ENCODE peak calls at places on chromosomes 2 and 18, in six cellular contexts. A is cardiac muscle cell, U is Peyer's patch, Z is sigmoid colon, J is IMR-90, I is lower lobe of right lung. C is an unnamed sample. For H3K9me3, the result is how much of the 10 kb centered on the place peaks cover.

GRCh38 chr18:79260510-79260909 is 135.2 kb upstream of the NFATC1 start:
- DNase-seq in A (no peak), U (no peak), Z (no peak), J (no peak), I (no peak), C (no peak)

GRCh38 chr18:23422751-23423418 is 30.2 kb upstream of the RIOK3 start:
- DNase-seq in A (peak), U (peak), Z (no peak), J (peak), I (peak), C (no peak)

GRCh38 chr2:238433941-238434845 is 7.5 kb downstream of the ASB1 start:
- DNase-seq in A (peak), U (no peak), Z (no peak), J (peak), I (no peak), C (no peak)

GRCh38 chr2:216319771-216320170 is 52.5 kb downstream of the MARCHF4 start:
- DNase-seq in A (no peak), U (no peak), Z (no peak), J (peak), I (no peak), C (no peak)

GRCh38 chr18:13216732-13217465 is 1.7 kb upstream of the LDLRAD4 start:
- DNase-seq in A (no peak), U (no peak), Z (peak), J (no peak), I (no peak), C (peak)

GRCh38 chr2:95287806-95288205 is 9.3 kb upstream of the KCNIP3 start:
- DNase-seq in A (no peak), U (no peak), Z (no peak), J (no peak), I (no peak), C (no peak)

GRCh38 chr18:59631583-59632181 is 65.5 kb downstream of the CCBE1 start:
- DNase-seq in A (peak), U (no peak), Z (no peak), J (peak), I (no peak), C (no peak)

GRCh38 chr18:12426924-12427323 is 19.2 kb downstream of the PRELID3A start:
- DNase-seq in A (no peak), U (no peak), Z (no peak), J (no peak), I (no peak), C (no peak)

GRCh38 chr18:74942319-74942910 is 266.5 kb downstream of the PTGR3 start:
- DNase-seq in A (no peak), U (no peak), Z (no peak), J (peak), I (no peak), C (peak)

GRCh38 chr2:240988146-240988545 is 10.3 kb upstream of the SNED1 start:
- DNase-seq in A (no peak), U (no peak), Z (peak), J (peak), I (no peak), C (no peak)

GRCh38 chr2:54166121-54166773 is 50.8 kb downstream of the ACYP2 start:
- DNase-seq in A (no peak), U (no peak), Z (no peak), J (peak), I (no peak), C (no peak)

GRCh38 chr18:36658611-36659010 is 170.2 kb downstream of the TPGS2 start:
- DNase-seq in A (no peak), U (no peak), Z (no peak), J (no peak), I (no peak), C (no peak)

GRCh38 chr2:225056330-225057073 is 14.2 kb upstream of the DOCK10 start:
- DNase-seq in A (no peak), U (no peak), Z (no peak), J (peak), I (no peak), C (no peak)

GRCh38 chr2:158269143-158269542 is 167.5 kb downstream of the UPP2 start:
- DNase-seq in A (no peak), U (no peak), Z (no peak), J (no peak), I (no peak), C (no peak)

DNA sequence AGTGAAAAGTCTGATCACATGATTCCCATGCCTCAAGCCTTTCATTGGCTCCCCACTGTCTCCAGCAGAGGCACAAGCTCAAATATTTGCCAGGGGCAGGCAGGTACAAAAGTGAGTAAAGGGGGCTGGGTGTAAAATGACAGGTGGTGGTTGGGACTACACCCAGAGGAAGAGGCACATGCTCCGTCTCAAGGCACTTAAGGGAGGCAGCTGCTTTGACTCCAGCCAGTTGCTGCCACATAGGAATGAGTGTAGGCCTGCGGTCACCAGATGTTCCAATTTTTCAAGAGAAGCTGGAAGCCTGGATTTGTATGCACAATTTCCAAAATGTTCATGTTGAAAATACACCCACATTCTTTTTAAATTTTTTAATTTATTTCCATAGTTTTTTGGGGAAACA is 164.4 kb downstream of the UPP2 start:
- DNase-seq in A (no peak), U (no peak), Z (no peak), J (no peak), I (no peak), C (no peak)
- H3K9me3 ChIP-seq in A (under half), U (under half), Z (under half), J (under half), I (under half), C (under half)

DNA sequence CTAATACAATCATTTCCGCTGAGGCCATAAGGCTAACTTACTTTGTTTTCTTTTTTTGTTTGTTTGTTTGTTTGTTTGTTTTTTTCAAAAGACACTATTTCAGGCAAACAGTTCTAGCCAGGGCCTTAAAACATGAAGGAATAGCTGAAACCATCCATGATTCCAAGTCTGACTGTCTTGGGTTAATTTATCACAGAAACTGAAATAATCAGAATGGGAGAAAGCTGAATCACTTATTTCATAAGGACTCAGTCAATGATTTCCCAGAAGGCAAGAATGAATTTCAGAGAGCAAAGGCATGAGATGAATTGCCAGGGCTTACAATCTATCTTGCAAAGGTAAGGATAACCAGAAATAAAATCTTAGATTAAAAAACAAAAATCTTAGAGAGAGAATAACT is 1315.1 kb downstream of the SUCLG1 start:
- DNase-seq in A (no peak), U (no peak), Z (no peak), J (no peak), I (no peak), C (no peak)
- H3K9me3 ChIP-seq in A (under half), U (under half), Z (under half), J (under half), I (under half), C (under half)

GRCh38 chr2:84478867-84479266 is 19.8 kb upstream of the SUCLG1 start:
- DNase-seq in A (no peak), U (no peak), Z (no peak), J (no peak), I (no peak), C (no peak)
- H3K9me3 ChIP-seq in A (under half), U (under half), Z (under half), J (under half), I (under half), C (under half)

GRCh38 chr2:127377262-127377661 is 10.5 kb downstream of the MAP3K2 start:
- DNase-seq in A (no peak), U (no peak), Z (no peak), J (peak), I (no peak), C (no peak)

GRCh38 chr2:127373362-127374083 is 14.3 kb downstream of the MAP3K2 start:
- DNase-seq in A (no peak), U (no peak), Z (no peak), J (no peak), I (no peak), C (no peak)

GRCh38 chr2:127371037-127371436 is 16.7 kb downstream of the MAP3K2 start:
- DNase-seq in A (no peak), U (no peak), Z (no peak), J (no peak), I (no peak), C (no peak)

GRCh38 chr2:127379712-127380355 is 7.9 kb downstream of the MAP3K2 start:
- DNase-seq in A (no peak), U (no peak), Z (no peak), J (no peak), I (no peak), C (no peak)

DNA sequence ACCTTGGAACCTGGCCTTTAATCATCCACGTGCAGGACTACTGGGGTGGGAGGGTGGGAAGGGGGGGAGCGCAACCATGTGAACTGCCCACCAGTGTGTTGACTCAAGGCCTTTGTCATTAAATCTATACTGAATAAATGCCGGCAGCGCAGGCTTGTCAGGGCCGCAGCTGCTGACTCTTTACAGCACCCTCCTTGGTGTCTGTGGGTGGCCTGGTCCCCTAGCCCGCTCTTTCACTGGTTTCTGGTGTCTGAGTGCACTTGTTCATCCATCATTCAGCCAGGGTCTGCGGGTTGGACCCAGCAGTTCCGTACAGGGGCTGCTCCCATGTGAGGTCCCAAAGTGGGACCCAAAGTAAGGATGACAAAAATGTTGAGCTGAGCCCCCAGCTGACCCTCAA is 11.5 kb downstream of the MAP3K2 start:
- DNase-seq in A (no peak), U (no peak), Z (no peak), J (no peak), I (no peak), C (no peak)
- H3K9me3 ChIP-seq in A (under half), U (under half), Z (under half), J (under half), I (under half), C (under half)

GRCh38 chr2:234932591-234933168 is 19.1 kb upstream of the SH3BP4 start:
- DNase-seq in A (no peak), U (no peak), Z (no peak), J (no peak), I (no peak), C (no peak)
- H3K9me3 ChIP-seq in A (under half), U (under half), Z (under half), J (under half), I (under half), C (under half)

GRCh38 chr2:89845532-89845931 is 1154.1 kb downstream of the RPIA start:
- DNase-seq in A (no peak), U (no peak), Z (no peak), J (no peak), I (no peak), C (no peak)

GRCh38 chr2:89849731-89850130 is 1158.3 kb downstream of the RPIA start:
- DNase-seq in A (no peak), U (no peak), Z (no peak), J (no peak), I (no peak), C (no peak)

GRCh38 chr2:89848763-89849162 is 1157.3 kb downstream of the RPIA start:
- DNase-seq in A (no peak), U (no peak), Z (no peak), J (no peak), I (no peak), C (no peak)

GRCh38 chr2:89850481-89850880 is 1159.0 kb downstream of the RPIA start:
- DNase-seq in A (no peak), U (no peak), Z (no peak), J (no peak), I (no peak), C (no peak)

GRCh38 chr2:89848114-89848513 is 1156.6 kb downstream of the RPIA start:
- DNase-seq in A (no peak), U (no peak), Z (no peak), J (no peak), I (no peak), C (no peak)
- H3K9me3 ChIP-seq in A (under half), U (under half), Z (under half), J (under half), I (under half), C (under half)

DNA sequence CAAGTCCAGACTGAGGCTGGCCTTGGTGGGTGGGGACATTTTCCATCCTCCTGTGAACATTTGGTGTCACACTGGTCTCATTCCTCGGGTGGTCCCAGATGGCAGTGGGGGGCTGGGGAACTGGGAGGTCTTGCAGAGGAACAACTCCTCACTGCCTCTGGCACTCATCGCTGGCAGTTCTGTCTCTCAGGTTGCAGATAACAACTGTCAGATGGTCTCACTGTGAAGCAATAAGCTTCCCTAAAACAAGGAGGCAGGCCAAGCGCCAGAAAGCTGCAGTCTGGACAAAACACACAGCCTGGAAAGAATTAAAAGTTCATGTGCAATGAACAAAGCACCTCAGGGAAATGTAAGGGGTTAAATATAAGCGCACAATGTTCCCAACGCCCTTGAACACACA is 78.1 kb downstream of the IRS1 start:
- DNase-seq in A (peak), U (no peak), Z (peak), J (peak), I (no peak), C (no peak)
- H3K9me3 ChIP-seq in A (under half), U (under half), Z (under half), J (under half), I (under half), C (under half)